ENCODE peak calls at places on chromosomes 2 and 18, in ten cellular contexts. One of them, this sample, is unnamed.

GRCh38 chr2:233565685-233566140 is 869 bp downstream of the USP40 start:
- DNase-seq in WTC11: no peak
- DNase-seq in NCI-H1417: peak; percentile 36
- DNase-seq in M059J: no peak
- DNase-seq in nephron progenitor cell: no peak
- DNase-seq in NCI-H345: no peak
- DNase-seq in spleen: no peak
- DNase-seq in cardiac muscle cell: no peak
- DNase-seq in hippocampal formation: no peak
- DNase-seq in mesenteric fat pad: no peak
- DNase-seq in this sample: no peak

GRCh38 chr2:9288681-9289338 is 82.2 kb downstream of the ASAP2 start:
- DNase-seq in M059J: peak; percentile 58
- DNase-seq in mesenteric fat pad: no peak
- DNase-seq in NCI-H345: no peak
- DNase-seq in NCI-H1417: no peak
- DNase-seq in spleen: no peak
- DNase-seq in hippocampal formation: no peak
- DNase-seq in cardiac muscle cell: peak; percentile 42
- DNase-seq in WTC11: no peak
- DNase-seq in nephron progenitor cell: no peak
- DNase-seq in this sample: no peak

GRCh38 chr2:30784682-30785081 is 22.6 kb downstream of the CAPN13 start:
- DNase-seq in NCI-H345: no peak
- DNase-seq in spleen: no peak
- DNase-seq in M059J: no peak
- DNase-seq in cardiac muscle cell: no peak
- DNase-seq in mesenteric fat pad: no peak
- DNase-seq in WTC11: no peak
- DNase-seq in nephron progenitor cell: no peak
- DNase-seq in NCI-H1417: no peak
- DNase-seq in hippocampal formation: no peak
- DNase-seq in this sample: no peak

GRCh38 chr18:21063011-21063410 is 48.6 kb downstream of the ROCK1 start:
- DNase-seq in nephron progenitor cell: no peak
- DNase-seq in spleen: no peak
- DNase-seq in NCI-H345: no peak
- DNase-seq in mesenteric fat pad: no peak
- DNase-seq in WTC11: no peak
- DNase-seq in M059J: no peak
- DNase-seq in NCI-H1417: peak; percentile 17
- DNase-seq in hippocampal formation: no peak
- DNase-seq in cardiac muscle cell: no peak
- DNase-seq in this sample: no peak

GRCh38 chr2:145123606-145124005 is 603.7 kb upstream of the ZEB2 start:
- DNase-seq in nephron progenitor cell: no peak
- DNase-seq in NCI-H1417: peak; percentile 8
- DNase-seq in cardiac muscle cell: peak; percentile 58
- DNase-seq in hippocampal formation: no peak
- DNase-seq in mesenteric fat pad: no peak
- DNase-seq in M059J: peak; percentile 8
- DNase-seq in NCI-H345: no peak
- DNase-seq in WTC11: no peak
- DNase-seq in spleen: no peak
- DNase-seq in this sample: no peak

GRCh38 chr2:20444113-20444992 is 2.5 kb upstream of the RHOB start:
- DNase-seq in M059J: no peak
- DNase-seq in mesenteric fat pad: no peak
- DNase-seq in hippocampal formation: no peak
- DNase-seq in NCI-H1417: no peak
- DNase-seq in WTC11: no peak
- DNase-seq in nephron progenitor cell: no peak
- DNase-seq in cardiac muscle cell: peak; percentile 68
- DNase-seq in NCI-H345: no peak
- DNase-seq in spleen: no peak
- DNase-seq in this sample: no peak

GRCh38 chr18:59279722-59280121 is 6.5 kb upstream of the RAX start:
- DNase-seq in M059J: no peak
- DNase-seq in cardiac muscle cell: no peak
- DNase-seq in WTC11: no peak
- DNase-seq in spleen: no peak
- DNase-seq in NCI-H345: no peak
- DNase-seq in hippocampal formation: no peak
- DNase-seq in nephron progenitor cell: no peak
- DNase-seq in mesenteric fat pad: no peak
- DNase-seq in NCI-H1417: no peak
- DNase-seq in this sample: no peak

GRCh38 chr2:38602136-38602731 is 494 bp downstream of the HNRNPLL start:
- DNase-seq in WTC11: peak; percentile 46
- DNase-seq in spleen: peak; percentile 91
- DNase-seq in NCI-H345: peak; percentile 37
- DNase-seq in cardiac muscle cell: no peak
- DNase-seq in mesenteric fat pad: no peak
- DNase-seq in nephron progenitor cell: peak; percentile 65
- DNase-seq in hippocampal formation: peak; percentile 62
- DNase-seq in NCI-H1417: peak; percentile 87
- DNase-seq in M059J: peak; percentile 24
- DNase-seq in this sample: no peak

GRCh38 chr18:41466436-41467160 is 488.4 kb upstream of the PIK3C3 start:
- DNase-seq in hippocampal formation: no peak
- DNase-seq in WTC11: no peak
- DNase-seq in NCI-H345: no peak
- DNase-seq in NCI-H1417: no peak
- DNase-seq in spleen: no peak
- DNase-seq in M059J: peak; percentile 48
- DNase-seq in nephron progenitor cell: no peak
- DNase-seq in mesenteric fat pad: no peak
- DNase-seq in cardiac muscle cell: no peak
- DNase-seq in this sample: no peak

This sample was measured in DMS153.